ENCODE peak calls at places on chromosomes 12 and 14, in four cellular contexts. P, W, D and R are unnamed samples.

GRCh38 chr12:86117711-86118110 is 138.5 kb downstream of the MGAT4C start:
- DNase-seq in P (no peak), W (no peak), D (no peak), R (no peak)

GRCh38 chr12:62724947-62725447 is 210.0 kb downstream of the PPM1H start:
- DNase-seq in P (peak), W (peak), D (peak), R (peak)

GRCh38 chr14:74697543-74697942 is 15.3 kb downstream of the AREL1 start:
- DNase-seq in P (no peak), W (no peak), D (no peak), R (no peak)

GRCh38 chr12:27347779-27348178 is 15.1 kb downstream of the BMAL2 start:
- DNase-seq in P (no peak), W (no peak), D (no peak), R (no peak)

GRCh38 chr14:50037240-50037639 is 79.1 kb downstream of the VCPKMT start:
- DNase-seq in P (no peak), W (no peak), D (no peak), R (no peak)

GRCh38 chr12:10368206-10369171 is 21.4 kb downstream of the KLRK1 start:
- DNase-seq in P (no peak), W (no peak), D (no peak), R (peak)

GRCh38 chr12:104297477-104298113 is 5.9 kb upstream of the EID3 start:
- DNase-seq in P (no peak), W (no peak), D (no peak), R (no peak)

GRCh38 chr12:42482820-42483533 is 106.6 kb downstream of the PRICKLE1 start:
- DNase-seq in P (peak), W (peak), D (peak), R (peak)

GRCh38 chr14:74400328-74400727 is 25.7 kb downstream of the SYNDIG1L start:
- DNase-seq in P (no peak), W (peak), D (no peak), R (peak)

GRCh38 chr12:62320054-62320453 is 59.9 kb downstream of the USP15 start:
- DNase-seq in P (no peak), W (no peak), D (no peak), R (no peak)

GRCh38 chr14:33959692-33960151 is 8.8 kb upstream of the EGLN3 start:
- DNase-seq in P (no peak), W (no peak), D (no peak), R (no peak)

GRCh38 chr14:22981090-22982012 is 1.0 kb downstream of the AJUBA start:
- DNase-seq in P (no peak), W (peak), D (no peak), R (no peak)

GRCh38 chr14:41749425-41749824 is 142.7 kb downstream of the LRFN5 start:
- DNase-seq in P (no peak), W (no peak), D (peak), R (peak)

GRCh38 chr12:117875652-117876491 is 92.9 kb downstream of the KSR2 start:
- DNase-seq in P (no peak), W (no peak), D (no peak), R (peak)

GRCh38 chr14:42000450-42000849 is 393.8 kb downstream of the LRFN5 start:
- DNase-seq in P (no peak), W (no peak), D (no peak), R (no peak)

GRCh38 chr12:27919671-27920235 is 52.8 kb downstream of the PTHLH start:
- DNase-seq in P (no peak), W (no peak), D (no peak), R (no peak)

GRCh38 chr14:37599527-37600368 is 4.3 kb downstream of the TTC6 start:
- DNase-seq in P (no peak), W (no peak), D (no peak), R (no peak)

GRCh38 chr14:22691171-22691570 is 47.0 kb upstream of the OR6J1 start:
- DNase-seq in P (no peak), W (no peak), D (no peak), R (no peak)

GRCh38 chr14:40623641-40624040 is 983.0 kb upstream of the LRFN5 start:
- DNase-seq in P (no peak), W (no peak), D (no peak), R (no peak)

GRCh38 chr12:62772556-62772955 is 162.4 kb downstream of the PPM1H start:
- DNase-seq in P (no peak), W (no peak), D (no peak), R (no peak)

GRCh38 chr14:73368621-73369020 is 89.7 kb downstream of the NUMB start:
- DNase-seq in P (no peak), W (no peak), D (no peak), R (no peak)

GRCh38 chr14:38255408-38255672 is 553 bp downstream of the CLEC14A start:
- DNase-seq in P (no peak), W (no peak), D (no peak), R (no peak)

GRCh38 chr14:74029136-74029535 is 10.0 kb downstream of the BBOF1 start:
- DNase-seq in P (no peak), W (no peak), D (no peak), R (no peak)

GRCh38 chr12:124191024-124191359 is 103.9 kb upstream of the RFLNA start:
- DNase-seq in P (peak), W (no peak), D (no peak), R (peak)

GRCh38 chr12:46585854-46586621 is 213.5 kb upstream of the SLC38A2 start:
- DNase-seq in P (no peak), W (no peak), D (peak), R (peak)

GRCh38 chr12:6039894-6040601 is 84.4 kb downstream of the VWF start:
- DNase-seq in P (peak), W (peak), D (peak), R (peak)

GRCh38 chr12:4849024-4849594 is 60.6 kb upstream of the KCNA1 start:
- DNase-seq in P (peak), W (peak), D (peak), R (peak)

GRCh38 chr12:67804168-67804567 is 155.6 kb downstream of the DYRK2 start:
- DNase-seq in P (no peak), W (no peak), D (no peak), R (no peak)

GRCh38 chr12:90816353-90817089 is 138.5 kb downstream of the CCER1 start:
- DNase-seq in P (no peak), W (no peak), D (no peak), R (no peak)

GRCh38 chr12:46628176-46628575 is 197.6 kb downstream of the SLC38A4 start:
- DNase-seq in P (no peak), W (no peak), D (no peak), R (no peak)

GRCh38 chr14:50559990-50560928 is at the start of gene ATL1:
- DNase-seq in P (peak), W (peak), D (no peak), R (peak)

DNA sequence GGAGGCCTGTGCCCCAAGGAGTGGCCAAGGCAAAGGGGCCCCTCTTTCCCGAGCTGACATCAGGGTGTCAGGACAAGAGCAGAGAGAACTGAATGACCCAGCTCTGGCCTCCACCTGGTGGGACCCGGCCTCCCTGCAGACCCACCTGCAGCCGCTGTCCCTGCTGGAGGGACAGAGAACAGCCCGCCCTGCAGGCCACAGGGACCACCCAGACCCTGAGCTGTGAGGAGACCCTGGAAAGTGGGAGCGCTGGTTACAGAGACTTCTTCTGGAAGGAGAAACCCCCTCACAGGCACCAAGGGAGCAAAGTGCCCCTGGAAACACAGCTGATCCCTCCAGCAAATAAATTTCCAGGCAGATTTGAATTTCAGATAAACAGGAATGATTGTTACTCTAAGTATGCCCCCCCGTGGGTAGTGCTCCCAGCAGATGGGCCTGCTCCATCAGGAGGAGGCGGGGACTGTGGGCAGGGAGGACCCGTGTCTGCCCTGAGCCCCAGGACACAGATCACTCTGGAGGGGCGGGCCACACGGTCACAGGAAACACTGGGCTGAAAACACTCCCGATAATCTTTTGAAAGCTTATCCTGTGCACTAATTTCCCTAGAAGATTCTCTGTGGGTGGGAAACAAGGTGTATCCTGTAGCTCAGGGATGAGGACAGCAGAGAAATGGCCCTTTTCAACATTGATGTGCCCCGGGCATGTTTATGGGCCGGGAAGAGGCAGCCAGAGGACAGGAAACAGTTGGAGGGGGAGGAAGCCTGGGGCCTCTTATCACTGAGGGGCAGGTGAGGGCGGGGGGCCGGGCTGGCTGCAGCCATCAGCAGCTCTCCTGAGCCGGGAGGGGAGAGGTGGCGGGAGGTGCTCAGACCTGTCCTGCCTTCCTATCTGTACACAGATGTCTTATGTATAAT is 276.0 kb downstream of the ADGRD1 start:
- DNase-seq in P (peak), W (no peak), D (no peak), R (peak)
- TF ChIP-seq MYC in P (peak), W (no peak), D (no peak), R (no peak)

GRCh38 chr14:59483360-59483759 is 848 bp downstream of the L3HYPDH start:
- DNase-seq in P (no peak), W (peak), D (no peak), R (no peak)
- TF ChIP-seq MYC in P (no peak), W (no peak), D (no peak), R (no peak)

GRCh38 chr14:99158646-99159165 is 113.3 kb downstream of the BCL11B start:
- DNase-seq in P (no peak), W (no peak), D (no peak), R (no peak)

GRCh38 chr14:99159341-99160340 is 112.4 kb downstream of the BCL11B start:
- DNase-seq in P (no peak), W (no peak), D (no peak), R (no peak)

GRCh38 chr14:99166506-99166905 is 105.5 kb downstream of the BCL11B start:
- DNase-seq in P (no peak), W (no peak), D (no peak), R (no peak)

GRCh38 chr14:99164712-99165111 is 107.3 kb downstream of the BCL11B start:
- DNase-seq in P (no peak), W (no peak), D (no peak), R (no peak)

DNA sequence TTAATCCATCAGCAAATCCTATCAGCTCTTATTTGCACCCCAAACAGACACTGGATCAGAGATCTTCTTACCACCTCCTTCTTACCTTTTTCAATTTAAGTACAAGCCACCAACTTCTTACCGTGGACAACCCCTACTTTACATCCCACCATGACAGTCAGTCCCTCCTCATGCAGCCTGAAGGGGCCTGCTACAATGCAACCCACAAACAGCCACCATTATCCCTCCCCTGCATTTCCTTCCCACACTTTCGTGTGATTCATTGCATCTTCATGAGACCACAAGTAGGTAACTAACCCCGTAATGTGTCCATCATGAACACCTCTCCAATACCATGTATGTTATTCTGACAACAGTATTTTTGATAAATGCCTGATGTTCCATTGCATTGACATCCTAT is 108.6 kb downstream of the BCL11B start:
- DNase-seq in P (no peak), W (no peak), D (no peak), R (no peak)
- TF ChIP-seq MYC in P (no peak), W (no peak), D (no peak), R (no peak)

GRCh38 chr12:101299346-101299745 is 19.4 kb downstream of the UTP20 start:
- DNase-seq in P (no peak), W (no peak), D (no peak), R (no peak)
- TF ChIP-seq MYC in P (no peak), W (no peak), D (no peak), R (no peak)

GRCh38 chr14:103847954-103848719 is 762 bp upstream of the PPP1R13B start:
- DNase-seq in P (peak), W (no peak), D (peak), R (no peak)
- TF ChIP-seq MYC in P (no peak), W (no peak), D (peak), R (no peak)

DNA sequence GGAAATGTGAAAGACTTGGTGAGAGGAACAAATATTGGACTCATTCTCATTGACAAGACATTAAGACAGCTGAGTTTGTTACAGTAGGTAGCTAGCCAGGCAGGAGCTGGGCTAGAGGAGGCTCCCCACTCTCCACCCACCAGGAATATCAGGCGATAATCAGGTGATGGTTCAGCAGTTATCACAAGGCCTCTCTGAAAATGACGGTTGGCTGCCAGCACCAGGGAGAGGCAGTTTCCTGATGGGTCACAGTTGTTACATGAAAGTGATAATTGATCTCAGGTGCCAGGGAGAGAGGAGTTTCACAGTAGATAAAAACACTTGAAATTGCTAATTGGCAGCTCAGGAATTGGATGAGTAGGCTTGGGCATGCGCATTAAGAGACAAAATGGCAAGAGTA is 116.5 kb downstream of the TMTC2 start:
- DNase-seq in P (no peak), W (no peak), D (no peak), R (no peak)
- TF ChIP-seq MYC in P (no peak), W (no peak), D (no peak), R (no peak)

GRCh38 chr14:29926228-29926627 is 1.4 kb downstream of the PRKD1 start:
- DNase-seq in P (no peak), W (no peak), D (no peak), R (no peak)
- TF ChIP-seq MYC in P (no peak), W (no peak), D (no peak), R (no peak)

DNA sequence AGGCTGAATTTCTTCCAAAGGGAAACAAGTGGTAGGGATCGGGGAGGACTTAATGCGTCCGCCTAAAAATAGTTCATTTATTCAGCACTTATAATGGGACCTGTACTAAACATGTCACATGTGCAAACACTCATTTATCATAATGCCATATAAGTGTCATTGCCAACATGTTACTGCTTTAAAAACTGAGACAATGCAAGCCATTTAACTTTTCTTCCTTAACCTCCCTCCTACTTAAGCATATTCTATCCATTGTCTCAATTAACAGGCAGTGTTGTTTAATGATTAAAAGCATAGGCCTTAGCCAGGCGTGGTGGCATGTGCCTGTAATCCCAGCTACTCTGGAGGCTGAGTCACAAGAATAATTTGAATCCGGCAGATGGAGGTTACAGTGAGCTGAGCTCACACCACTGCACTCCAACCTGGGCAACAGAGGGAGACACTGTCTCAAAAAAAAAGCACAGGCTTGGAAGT is 13.5 kb upstream of the SCFD1 start:
- DNase-seq in P (no peak), W (no peak), D (no peak), R (no peak)
- TF ChIP-seq MYC in P (no peak), W (no peak), D (no peak), R (no peak)

DNA sequence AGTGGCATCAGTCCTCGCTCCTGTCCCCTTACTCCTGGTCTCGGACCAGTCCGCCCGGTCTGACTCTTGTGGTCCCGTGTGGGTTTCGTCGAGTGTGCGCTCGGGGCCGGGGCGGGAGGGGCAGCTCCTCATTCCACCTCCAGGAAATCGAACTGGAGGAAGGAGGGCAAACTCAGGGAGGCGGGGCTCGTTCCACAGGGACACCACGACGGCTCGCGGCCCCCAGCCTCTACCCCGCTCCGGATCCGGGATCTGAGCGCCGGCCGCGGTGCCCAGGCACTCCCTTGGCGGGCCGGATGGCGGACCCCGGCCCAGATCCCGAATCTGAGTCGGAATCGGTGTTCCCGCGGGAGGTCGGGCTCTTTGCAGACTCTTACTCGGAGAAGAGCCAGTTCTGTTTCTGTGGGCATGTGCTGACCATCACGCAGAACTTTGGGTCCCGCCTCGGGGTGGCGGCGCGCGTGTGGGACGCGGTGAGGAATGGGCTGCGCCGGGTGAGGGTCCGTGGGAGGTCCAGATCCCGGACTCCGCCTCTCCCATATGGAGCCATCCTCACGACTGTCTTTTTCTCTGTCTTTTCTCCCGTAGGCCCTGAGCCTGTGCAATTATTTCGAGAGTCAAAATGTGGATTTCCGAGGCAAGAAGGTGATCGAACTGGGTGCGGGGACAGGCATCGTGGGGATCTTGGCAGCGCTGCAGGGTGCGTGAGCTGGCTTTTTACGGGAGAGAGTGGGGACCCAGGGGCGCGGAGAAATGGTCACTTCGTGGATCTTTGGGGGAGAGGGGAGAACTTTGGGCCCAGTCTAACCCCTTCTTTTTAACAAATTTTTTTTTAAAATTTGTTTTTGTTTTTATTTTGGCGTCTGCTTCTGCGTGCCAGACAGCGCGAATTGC is at the start of gene EEF1AKMT3:
- DNase-seq in P (peak), W (peak), D (peak), R (peak)
- TF ChIP-seq MYC in P (no peak), W (no peak), D (peak), R (peak)